ENCODE peak calls at places on chromosomes 5 and 9, in ten cellular contexts. Q, M, J, E, L, I, O, Z, X and S are unnamed samples.
A peak's percentile ranks its signal among the peaks of the same experiment; 100 is the strongest.

GRCh38 chr5:140877262-140877581 is 2.1 kb downstream of the PCDHA12 start:
- DNase-seq in Z (no peak), J (no peak), X (no peak), M (no peak), Q (no peak), O (no peak), I (peak; percentile 2), L (no peak), E (no peak), S (no peak)

GRCh38 chr5:122253794-122254193 is 58.2 kb upstream of the SNCAIP start:
- DNase-seq in Q (no peak), L (no peak), O (no peak), J (no peak), I (no peak), X (no peak), E (no peak), Z (no peak), M (no peak), S (no peak)

GRCh38 chr5:139574641-139575312 is 13.6 kb downstream of the UBE2D2 start:
- DNase-seq in J (peak; percentile 23), O (peak; percentile 6), Q (peak; percentile 74), Z (peak; percentile 0), M (no peak), I (peak; percentile 18), X (no peak), E (no peak), L (peak; percentile 36), S (peak; percentile 42)

GRCh38 chr5:138179277-138179857 is 455 bp downstream of the KIF20A start:
- DNase-seq in Q (no peak), L (no peak), I (peak; percentile 8), X (no peak), O (no peak), J (no peak), Z (no peak), E (no peak), M (peak; percentile 11), S (peak; percentile 42)

GRCh38 chr5:61357745-61358144 is 25.7 kb downstream of the ZSWIM6 start:
- DNase-seq in O (no peak), X (no peak), J (no peak), Z (no peak), Q (no peak), M (no peak), L (no peak), E (no peak), I (peak; percentile 30), S (no peak)

GRCh38 chr9:121699271-121700164 is 48.1 kb downstream of the DAB2IP start:
- DNase-seq in I (peak; percentile 75), J (peak; percentile 63), M (peak; percentile 40), Q (no peak), O (no peak), Z (peak; percentile 17), L (peak; percentile 49), X (no peak), E (peak; percentile 48), S (peak; percentile 65)

GRCh38 chr5:54063817-54064216 is 246.6 kb downstream of the ARL15 start:
- DNase-seq in Q (no peak), I (no peak), Z (no peak), M (no peak), X (peak; percentile 84), L (peak; percentile 78), O (no peak), E (no peak), J (no peak), S (no peak)

GRCh38 chr5:23330726-23331125 is 176.7 kb upstream of the PRDM9 start:
- DNase-seq in L (no peak), M (no peak), J (no peak), E (no peak), Z (no peak), Q (no peak), X (no peak), O (no peak), I (no peak), S (no peak)

GRCh38 chr5:77066191-77066590 is 20.9 kb downstream of the ZBED3 start:
- DNase-seq in X (no peak), E (no peak), L (no peak), M (no peak), Q (no peak), Z (no peak), J (no peak), O (no peak), I (no peak), S (no peak)

GRCh38 chr9:35518981-35519679 is 29.2 kb downstream of the RUSC2 start:
- DNase-seq in I (no peak), X (no peak), Q (peak; percentile 51), O (peak; percentile 26), E (no peak), Z (no peak), M (no peak), J (peak; percentile 62), L (no peak), S (no peak)